ENCODE peak calls at places on chromosomes 3 and 15, in seven cellular contexts. A is effector CD4-positive, alpha-beta T cell; R is HL-60; L is amniotic stem cell; F is non-pigmented ciliary epithelial cell; U is stimulated activated CD4-positive, alpha-beta T cell treated with anti-CD3 and anti-CD28 coated beads, Interleukin-12 subunit alpha, Interleukin-12 subunit beta, amount 100 ng/mL, for 4 hours; M is OCI-LY7. K is an unnamed sample.

GRCh38 chr3:26719148-26719547 is 96.6 kb downstream of the LRRC3B start:
- DNase-seq in A (no peak), F (no peak), R (no peak), L (no peak), M (no peak), U (no peak), K (no peak)

GRCh38 chr15:79179108-79179561 is 88.6 kb upstream of the RASGRF1 start:
- DNase-seq in F (peak; percentile 36), M (no peak), A (no peak), R (no peak), L (no peak), U (no peak), K (peak; percentile 66)

GRCh38 chr3:48614044-48614443 is 4.6 kb upstream of the UQCRC1 start:
- DNase-seq in U (no peak), F (no peak), A (no peak), L (no peak), R (peak; percentile 79), M (no peak), K (no peak)

GRCh38 chr3:122169911-122170310 is 13.6 kb upstream of the CASR start:
- DNase-seq in A (no peak), M (no peak), U (no peak), L (no peak), R (no peak), F (no peak), K (no peak)

GRCh38 chr3:52248165-52248541 is 2.6 kb downstream of the PPM1M start:
- DNase-seq in M (no peak), A (no peak), L (no peak), F (no peak), U (no peak), R (no peak), K (no peak)

GRCh38 chr3:186642014-186642413 is 1.8 kb downstream of the FETUB start:
- DNase-seq in L (no peak), F (no peak), M (no peak), A (no peak), R (no peak), U (no peak), K (no peak)

GRCh38 chr3:74267583-74268184 is 346.8 kb downstream of the CNTN3 start:
- DNase-seq in A (no peak), L (peak; percentile 3), R (peak; percentile 38), U (no peak), F (no peak), M (peak; percentile 51), K (peak; percentile 1)

GRCh38 chr3:30638685-30639412 is 32.4 kb downstream of the TGFBR2 start:
- DNase-seq in F (no peak), U (no peak), R (no peak), M (peak; percentile 81), L (no peak), A (no peak), K (no peak)

GRCh38 chr3:177894021-177894690 is 642.1 kb upstream of the KCNMB2 start:
- DNase-seq in R (no peak), A (no peak), L (no peak), U (no peak), F (no peak), M (no peak), K (peak; percentile 39)

GRCh38 chr3:48970568-48970967 is 19.5 kb upstream of the P4HTM start:
- DNase-seq in M (no peak), F (no peak), A (no peak), L (no peak), U (no peak), R (no peak), K (no peak)

GRCh38 chr15:91302588-91303439 is 202.8 kb downstream of the SV2B start:
- DNase-seq in U (no peak), R (peak; percentile 56), L (peak; percentile 20), A (no peak), F (peak; percentile 20), M (peak; percentile 66), K (peak; percentile 23)

GRCh38 chr3:15387171-15387581 is 40.2 kb downstream of the METTL6 start:
- DNase-seq in A (no peak), M (no peak), F (no peak), R (no peak), L (no peak), U (no peak), K (no peak)

GRCh38 chr15:70258369-70259029 is 160.8 kb upstream of the TLE3 start:
- DNase-seq in R (peak; percentile 82), A (peak; percentile 20), F (no peak), M (peak; percentile 58), L (no peak), U (peak; percentile 50), K (no peak)

GRCh38 chr15:98943609-98944111 is 63.9 kb downstream of the PGPEP1L start:
- DNase-seq in R (no peak), F (no peak), A (no peak), M (no peak), U (no peak), L (no peak), K (no peak)

GRCh38 chr3:66822059-66823009 is 175.8 kb upstream of the KBTBD8 start:
- DNase-seq in M (peak; percentile 73), U (peak; percentile 58), F (no peak), L (no peak), R (peak; percentile 52), A (peak; percentile 65), K (peak; percentile 38)

GRCh38 chr15:92079047-92079446 is 225.5 kb downstream of the SLCO3A1 start:
- DNase-seq in M (peak; percentile 51), U (peak; percentile 13), L (no peak), R (peak; percentile 15), F (no peak), A (no peak), K (no peak)

GRCh38 chr3:25854214-25854613 is 64.3 kb downstream of the OXSM start:
- DNase-seq in L (no peak), A (no peak), U (no peak), M (no peak), F (peak; percentile 13), R (no peak), K (no peak)

GRCh38 chr15:98177950-98178848 is 217.7 kb downstream of the ARRDC4 start:
- DNase-seq in R (peak; percentile 56), A (no peak), M (peak; percentile 36), L (peak; percentile 16), F (peak; percentile 57), U (no peak), K (no peak)

GRCh38 chr3:62229908-62230307 is 143.4 kb downstream of the FEZF2 start:
- DNase-seq in U (no peak), R (no peak), L (no peak), M (no peak), A (no peak), F (no peak), K (no peak)

GRCh38 chr15:90189781-90190467 is 11.2 kb upstream of the SEMA4B start:
- DNase-seq in R (no peak), A (no peak), F (no peak), M (no peak), L (no peak), U (no peak), K (no peak)

GRCh38 chr3:186534113-186534669 is 10.0 kb downstream of the CRYGS start:
- DNase-seq in A (peak; percentile 16), R (peak; percentile 84), L (no peak), M (peak; percentile 81), U (peak; percentile 26), F (no peak), K (no peak)